ENCODE peak calls at places on chromosomes 2 and 18, in four cellular contexts. F is HL-60, C is GM12878, R is K562. T is an unnamed sample.

GRCh38 chr2:165528691-165529090 is 59.2 kb downstream of the CSRNP3 start:
- DNase-seq in R (no peak), C (no peak), F (no peak), T (no peak)

GRCh38 chr18:22564036-22564435 is 146.3 kb upstream of the CTAGE1 start:
- DNase-seq in F (no peak), C (no peak), R (no peak), T (no peak)

GRCh38 chr2:115654362-115654761 is 1211.9 kb downstream of the DPP10 start:
- DNase-seq in R (no peak), C (no peak), F (no peak), T (no peak)

GRCh38 chr2:61898810-61899209 is 6.7 kb upstream of the COMMD1 start:
- DNase-seq in F (peak; percentile 31), R (peak; percentile 35), C (no peak), T (no peak)

GRCh38 chr18:29184654-29185053 is 1007.7 kb upstream of the CDH2 start:
- DNase-seq in C (no peak), F (no peak), R (no peak), T (no peak)

GRCh38 chr2:96533292-96534073 is 3.1 kb upstream of the ARID5A start:
- DNase-seq in F (peak; percentile 69), C (no peak), R (no peak), T (no peak)

GRCh38 chr2:179106342-179107178 is 56.6 kb upstream of the CCDC141 start:
- DNase-seq in F (peak; percentile 66), R (peak; percentile 44), C (peak; percentile 56), T (no peak)

GRCh38 chr2:219252900-219253752 is at the start of gene TUBA4B:
- DNase-seq in C (no peak), F (peak; percentile 74), R (peak; percentile 65), T (no peak)

GRCh38 chr2:8239402-8240127 is 442.3 kb upstream of the ID2 start:
- DNase-seq in R (no peak), C (no peak), F (no peak), T (no peak)

GRCh38 chr2:239772721-239773120 is 252.4 kb downstream of the NDUFA10 start:
- DNase-seq in R (no peak), F (no peak), C (no peak), T (no peak)

GRCh38 chr2:8334866-8335325 is 347.0 kb upstream of the ID2 start:
- DNase-seq in C (no peak), R (no peak), F (peak; percentile 63), T (no peak)

GRCh38 chr2:113842919-113843736 is 46.8 kb upstream of the ACTR3 start:
- DNase-seq in R (peak; percentile 50), F (no peak), C (no peak), T (no peak)

GRCh38 chr2:100800910-100801309 is 19.0 kb upstream of the NPAS2 start:
- DNase-seq in C (no peak), F (no peak), R (no peak), T (no peak)

GRCh38 chr18:51621103-51621969 is 423.9 kb upstream of the MEX3C start:
- DNase-seq in F (peak; percentile 60), R (peak; percentile 59), C (peak; percentile 12), T (peak; percentile 20)

GRCh38 chr2:190578158-190579057 is 43.9 kb upstream of the NEMP2 start:
- DNase-seq in C (no peak), R (peak; percentile 60), F (no peak), T (no peak)

GRCh38 chr2:20516646-20517341 is 69.9 kb downstream of the RHOB start:
- DNase-seq in R (no peak), F (no peak), C (peak; percentile 70), T (peak; percentile 52)

GRCh38 chr18:45063246-45064038 is 382.8 kb downstream of the SETBP1 start:
- DNase-seq in R (peak; percentile 39), F (no peak), C (no peak), T (no peak)

GRCh38 chr2:120283649-120284048 is 31.0 kb downstream of the RALB start:
- DNase-seq in C (no peak), R (no peak), F (no peak), T (no peak)

GRCh38 chr18:2050702-2051201 is 520.6 kb downstream of the METTL4 start:
- DNase-seq in F (no peak), R (no peak), C (no peak), T (no peak)

GRCh38 chr18:58186258-58186948 is 142.4 kb downstream of the NEDD4L start:
- DNase-seq in C (no peak), F (no peak), R (no peak), T (no peak)

GRCh38 chr2:58204195-58204959 is 36.7 kb downstream of the FANCL start:
- DNase-seq in C (no peak), F (no peak), R (no peak), T (no peak)

GRCh38 chr2:164657129-164657528 is 35.8 kb upstream of the GRB14 start:
- DNase-seq in F (no peak), R (no peak), C (no peak), T (no peak)

GRCh38 chr2:176110975-176111663 is 4.0 kb downstream of the HOXD11 start:
- DNase-seq in R (peak; percentile 70), F (peak; percentile 48), C (no peak), T (no peak)

GRCh38 chr2:159098815-159099455 is 130.5 kb downstream of the TANC1 start:
- DNase-seq in F (no peak), R (no peak), C (no peak), T (no peak)

GRCh38 chr2:61470965-61471904 is at the start of gene USP34:
- DNase-seq in F (peak; percentile 96), R (peak; percentile 95), C (peak; percentile 87), T (peak; percentile 78)

GRCh38 chr18:60022671-60023276 is 123.0 kb downstream of the PMAIP1 start:
- DNase-seq in F (no peak), R (no peak), C (peak; percentile 7), T (no peak)

GRCh38 chr2:156435725-156436476 is at the start of gene GPD2:
- DNase-seq in R (peak; percentile 81), C (no peak), F (peak; percentile 83), T (peak; percentile 54)

GRCh38 chr2:173521450-173522192 is 166.9 kb downstream of the CDCA7 start:
- DNase-seq in R (no peak), F (no peak), C (no peak), T (no peak)

GRCh38 chr2:180394305-180394704 is 387.2 kb upstream of the CWC22 start:
- DNase-seq in R (no peak), F (no peak), C (no peak), T (no peak)

GRCh38 chr2:37742286-37742685 is 70.8 kb upstream of the CDC42EP3 start:
- DNase-seq in C (no peak), R (no peak), F (no peak), T (no peak)

GRCh38 chr2:236177604-236177966 is 9.4 kb upstream of the GBX2 start:
- DNase-seq in R (peak; percentile 68), F (no peak), C (no peak), T (no peak)

GRCh38 chr2:127707890-127708648 is 6.8 kb downstream of the SFT2D3 start:
- DNase-seq in R (no peak), C (no peak), F (no peak), T (no peak)

GRCh38 chr2:9229470-9229820 is 22.8 kb downstream of the ASAP2 start:
- DNase-seq in C (no peak), R (no peak), F (no peak), T (no peak)

GRCh38 chr2:25673170-25674002 is at the start of gene DTNB:
- DNase-seq in C (no peak), R (peak; percentile 76), F (peak; percentile 59), T (peak; percentile 76)

GRCh38 chr2:158129037-158129436 is 27.4 kb downstream of the UPP2 start:
- DNase-seq in R (no peak), F (no peak), C (no peak), T (no peak)

GRCh38 chr2:160221391-160222276 is 21.6 kb upstream of the ITGB6 start:
- DNase-seq in C (no peak), F (no peak), R (no peak), T (no peak)

GRCh38 chr2:66753247-66754019 is 318.5 kb downstream of the MEIS1 start:
- DNase-seq in R (no peak), F (no peak), C (no peak), T (no peak)

GRCh38 chr2:120926463-120927165 is 190.9 kb downstream of the GLI2 start:
- DNase-seq in R (no peak), C (no peak), F (no peak), T (no peak)

GRCh38 chr2:11786191-11786590 is 39.8 kb downstream of the LPIN1 start:
- DNase-seq in F (no peak), C (no peak), R (no peak), T (no peak)

GRCh38 chr2:11785611-11785940 is 39.1 kb downstream of the LPIN1 start:
- DNase-seq in R (no peak), C (no peak), F (no peak), T (no peak)

GRCh38 chr2:11787991-11788390 is 41.6 kb downstream of the LPIN1 start:
- DNase-seq in F (no peak), C (no peak), R (no peak), T (no peak)

GRCh38 chr2:11784747-11785610 is 38.5 kb downstream of the LPIN1 start:
- DNase-seq in R (peak; percentile 45), F (peak; percentile 7), C (no peak), T (peak; percentile 61)

DNA sequence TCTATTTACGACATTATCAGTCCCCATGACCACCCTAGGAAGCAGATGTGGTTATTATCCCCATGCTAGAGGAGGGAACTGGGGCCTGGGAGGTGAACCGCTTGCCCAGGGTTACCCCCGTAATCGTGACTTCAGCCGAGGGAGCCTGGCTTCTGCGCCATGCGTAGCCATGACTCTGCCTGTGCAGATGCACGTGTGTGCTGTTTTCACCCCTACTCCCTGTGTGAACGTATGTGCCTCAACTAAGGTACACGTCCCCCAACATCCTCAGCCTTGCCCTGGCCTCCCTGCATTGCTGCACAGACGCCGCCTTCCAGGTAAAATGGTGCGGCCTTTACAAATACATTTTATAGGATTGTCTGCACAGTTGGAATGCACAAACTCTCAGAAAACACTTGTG is 40.2 kb downstream of the LPIN1 start:
- DNase-seq in C (no peak), R (no peak), F (no peak), T (no peak)
- TF ChIP-seq SPI1 in C (no peak), R (no peak), F (no peak), T (no peak)

GRCh38 chr2:29223851-29224692 is 108.9 kb downstream of the CLIP4 start:
- DNase-seq in R (peak; percentile 7), F (no peak), C (no peak), T (no peak)
- TF ChIP-seq SPI1 in R (no peak), F (no peak), C (no peak), T (no peak)

DNA sequence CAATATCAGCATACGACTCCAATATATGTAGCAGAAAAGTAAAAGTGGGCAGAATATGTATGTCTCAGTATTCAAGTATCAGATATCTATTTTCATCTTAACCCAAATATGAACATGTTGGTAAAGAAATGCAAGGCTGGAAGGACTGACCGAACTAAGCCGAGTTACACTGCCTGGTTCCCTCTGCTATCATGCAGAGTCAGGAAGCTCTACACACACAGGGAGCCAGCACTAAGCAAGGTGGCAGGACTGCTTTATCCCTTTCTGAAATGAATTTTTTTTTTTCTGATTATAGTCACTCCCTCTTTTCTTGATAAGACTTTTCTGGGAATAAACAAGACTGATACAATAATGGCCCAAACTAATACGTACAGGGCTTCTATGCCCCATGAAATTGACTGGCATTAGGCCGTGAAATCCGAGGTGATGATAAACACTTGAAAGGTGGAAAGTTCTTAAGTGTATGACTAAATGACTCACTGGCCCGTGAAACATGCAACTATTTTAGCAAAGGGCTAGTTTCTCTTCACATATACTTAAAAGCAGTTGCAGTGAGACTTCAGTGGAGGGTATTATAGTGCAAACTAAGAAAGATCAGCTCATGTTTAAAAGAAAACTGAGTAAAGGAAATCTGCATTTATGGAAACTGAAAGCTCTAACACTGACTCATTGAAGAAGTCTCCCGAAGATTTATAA is 14.9 kb downstream of the DPP4 start:
- DNase-seq in C (peak; percentile 84), F (no peak), R (no peak), T (no peak)
- TF ChIP-seq SPI1 in C (no peak), F (no peak), R (no peak), T (no peak)

GRCh38 chr2:193806088-193806774 is 1611.5 kb upstream of the TMEFF2 start:
- DNase-seq in R (no peak), F (no peak), C (no peak), T (no peak)
- TF ChIP-seq SPI1 in R (no peak), F (no peak), C (no peak), T (no peak)